ENCODE peak calls at places on chromosomes 1 and 21, in five cellular contexts. A is astrocyte of the spinal cord; U is stimulated activated CD8-positive, alpha-beta memory T cell treated with anti-CD3 and anti-CD28 coated beads, Interleukin-2, amount 100 ng/mL, for 48 hours; V is anterior cingulate cortex; M is brain microvascular endothelial cell. S is an unnamed sample.

GRCh38 chr1:32869844-32870614 is 683 bp downstream of the FNDC5 start:
- DNase-seq in A (no peak), U (no peak), V (no peak), M (no peak), S (no peak)

GRCh38 chr1:39892611-39893595 is 8.8 kb downstream of the MYCL start:
- DNase-seq in A (peak), U (no peak), V (peak), M (peak), S (no peak)

GRCh38 chr1:200729863-200730262 is 8.8 kb upstream of the CAMSAP2 start:
- DNase-seq in A (no peak), U (no peak), V (no peak), M (no peak), S (no peak)

GRCh38 chr1:212915245-212916091 is 34.9 kb upstream of the VASH2 start:
- DNase-seq in A (peak), U (no peak), V (no peak), M (peak), S (no peak)

GRCh38 chr1:199173356-199173755 is 534.5 kb downstream of the PTPRC start:
- DNase-seq in A (peak), U (no peak), V (no peak), M (no peak), S (no peak)

GRCh38 chr1:198776602-198777029 is 137.8 kb downstream of the PTPRC start:
- DNase-seq in A (peak), U (no peak), V (no peak), M (peak), S (peak)

GRCh38 chr1:27162090-27162489 is 7.2 kb upstream of the SLC9A1 start:
- DNase-seq in A (no peak), U (no peak), V (no peak), M (no peak), S (no peak)

GRCh38 chr1:1169429-1170214 is 4.1 kb upstream of the TTLL10 start:
- DNase-seq in A (no peak), U (no peak), V (no peak), M (no peak), S (no peak)

GRCh38 chr1:47725732-47726495 is 271.3 kb downstream of the TRABD2B start:
- DNase-seq in A (peak), U (peak), V (peak), M (peak), S (peak)

GRCh38 chr1:32701951-32702598 is 495 bp downstream of the SYNC start:
- DNase-seq in A (peak), U (no peak), V (no peak), M (peak), S (peak)

GRCh38 chr1:92623187-92623778 is 136.6 kb upstream of the GFI1 start:
- DNase-seq in A (peak), U (no peak), V (no peak), M (no peak), S (no peak)

GRCh38 chr1:221503268-221503667 is 238.6 kb downstream of the DUSP10 start:
- DNase-seq in A (no peak), U (no peak), V (no peak), M (no peak), S (no peak)

GRCh38 chr1:182588460-182589396 is at the start of gene RNASEL:
- DNase-seq in A (peak), U (peak), V (peak), M (peak), S (peak)

GRCh38 chr1:15033264-15033663 is 120.3 kb upstream of the TMEM51 start:
- DNase-seq in A (peak), U (no peak), V (no peak), M (peak), S (no peak)

GRCh38 chr1:30450818-30451233 is 272.6 kb downstream of the MATN1 start:
- DNase-seq in A (no peak), U (no peak), V (no peak), M (no peak), S (no peak)

GRCh38 chr1:39694026-39694425 is 2.8 kb upstream of the HPCAL4 start:
- DNase-seq in A (no peak), U (no peak), V (no peak), M (no peak), S (no peak)

GRCh38 chr1:214500349-214501055 is 50.9 kb downstream of the PTPN14 start:
- DNase-seq in A (no peak), U (no peak), V (no peak), M (no peak), S (no peak)

GRCh38 chr1:18907021-18907913 is 4.9 kb upstream of the ALDH4A1 start:
- DNase-seq in A (peak), U (no peak), V (peak), M (peak), S (peak)

GRCh38 chr1:104392552-104392951 is 642.9 kb downstream of the AMY1C start:
- DNase-seq in A (no peak), U (no peak), V (no peak), M (no peak), S (no peak)

GRCh38 chr1:246126580-246126979 is 380.5 kb downstream of the SMYD3 start:
- DNase-seq in A (no peak), U (no peak), V (no peak), M (no peak), S (no peak)

GRCh38 chr1:36553591-36554417 is 71.1 kb upstream of the CSF3R start:
- DNase-seq in A (peak), U (peak), V (peak), M (peak), S (peak)

GRCh38 chr1:53473463-53473862 is 14.3 kb downstream of the DMRTB1 start:
- DNase-seq in A (peak), U (no peak), V (no peak), M (peak), S (no peak)

GRCh38 chr21:46159841-46160562 is 4.6 kb upstream of the FTCD start:
- DNase-seq in A (no peak), U (no peak), V (no peak), M (no peak), S (no peak)

GRCh38 chr21:15054089-15054488 is 10.7 kb downstream of the NRIP1 start:
- DNase-seq in A (no peak), U (no peak), V (no peak), M (no peak), S (no peak)

GRCh38 chr1:19613075-19613748 is 30.9 kb upstream of the NBL1 start:
- DNase-seq in A (no peak), U (no peak), V (no peak), M (no peak), S (no peak)

GRCh38 chr21:37886120-37886519 is 30.1 kb downstream of the KCNJ6 start:
- DNase-seq in A (no peak), U (no peak), V (no peak), M (no peak), S (no peak)

GRCh38 chr1:30613188-30613587 is 110.2 kb downstream of the MATN1 start:
- DNase-seq in A (no peak), U (no peak), V (no peak), M (no peak), S (no peak)

GRCh38 chr1:19123837-19124236 is 86.2 kb downstream of the UBR4 start:
- DNase-seq in A (no peak), U (peak), V (no peak), M (no peak), S (peak)

GRCh38 chr1:39832294-39832693 is 43.6 kb upstream of the BMP8B start:
- DNase-seq in A (no peak), U (no peak), V (no peak), M (no peak), S (no peak)

GRCh38 chr1:89640440-89640839 is 7.5 kb downstream of the LRRC8C start:
- DNase-seq in A (no peak), U (no peak), V (no peak), M (no peak), S (no peak)

GRCh38 chr1:8574985-8575384 is 242.5 kb downstream of the RERE start:
- DNase-seq in A (no peak), U (no peak), V (no peak), M (no peak), S (no peak)

GRCh38 chr1:230515451-230516145 is 89.5 kb upstream of the PGBD5 start:
- DNase-seq in A (no peak), U (no peak), V (no peak), M (no peak), S (no peak)